ENCODE peak calls at places on chromosomes 1 and 21, in eight cellular contexts. A, X, E, V, U, Q, R and O are unnamed samples.

GRCh38 chr1:160827418-160827817 is 31.4 kb downstream of the LY9 start:
- DNase-seq in X (no peak), U (no peak), E (no peak), V (no peak), Q (no peak), R (no peak), A (no peak), O (no peak)

GRCh38 chr1:150751443-150751842 is 14.1 kb downstream of the CTSS start:
- DNase-seq in U (no peak), V (no peak), R (no peak), A (no peak), Q (no peak), E (no peak), X (no peak), O (no peak)

GRCh38 chr1:221439734-221440436 is 302.0 kb downstream of the DUSP10 start:
- DNase-seq in A (peak), X (no peak), U (no peak), V (no peak), E (peak), R (peak), Q (no peak), O (peak)

GRCh38 chr1:180230791-180231505 is 884 bp downstream of the LHX4 start:
- DNase-seq in V (no peak), Q (no peak), A (peak), E (peak), U (peak), R (no peak), X (peak), O (peak)

GRCh38 chr1:177077734-177078489 is 86.6 kb downstream of the ASTN1 start:
- DNase-seq in R (no peak), X (no peak), V (no peak), U (no peak), E (no peak), Q (no peak), A (no peak), O (no peak)

GRCh38 chr1:37851271-37851670 is 8.1 kb downstream of the MTF1 start:
- DNase-seq in A (no peak), U (no peak), E (no peak), R (no peak), X (no peak), V (no peak), Q (no peak), O (no peak)

GRCh38 chr1:83931658-83932253 is 67.2 kb downstream of the TTLL7 start:
- DNase-seq in E (peak), A (peak), V (no peak), R (peak), X (peak), Q (no peak), U (peak), O (peak)

GRCh38 chr1:1191734-1192133 is 14.7 kb downstream of the TNFRSF18 start:
- DNase-seq in E (no peak), R (no peak), Q (no peak), X (no peak), A (no peak), U (no peak), V (no peak), O (no peak)

GRCh38 chr1:39063775-39064174 is 37.6 kb downstream of the NDUFS5 start:
- DNase-seq in Q (no peak), V (no peak), U (no peak), R (no peak), E (no peak), A (no peak), X (no peak), O (no peak)

GRCh38 chr1:6461538-6462411 is 4.2 kb downstream of the TNFRSF25 start:
- DNase-seq in A (no peak), R (no peak), Q (no peak), E (no peak), V (no peak), X (no peak), U (no peak), O (no peak)

DNA sequence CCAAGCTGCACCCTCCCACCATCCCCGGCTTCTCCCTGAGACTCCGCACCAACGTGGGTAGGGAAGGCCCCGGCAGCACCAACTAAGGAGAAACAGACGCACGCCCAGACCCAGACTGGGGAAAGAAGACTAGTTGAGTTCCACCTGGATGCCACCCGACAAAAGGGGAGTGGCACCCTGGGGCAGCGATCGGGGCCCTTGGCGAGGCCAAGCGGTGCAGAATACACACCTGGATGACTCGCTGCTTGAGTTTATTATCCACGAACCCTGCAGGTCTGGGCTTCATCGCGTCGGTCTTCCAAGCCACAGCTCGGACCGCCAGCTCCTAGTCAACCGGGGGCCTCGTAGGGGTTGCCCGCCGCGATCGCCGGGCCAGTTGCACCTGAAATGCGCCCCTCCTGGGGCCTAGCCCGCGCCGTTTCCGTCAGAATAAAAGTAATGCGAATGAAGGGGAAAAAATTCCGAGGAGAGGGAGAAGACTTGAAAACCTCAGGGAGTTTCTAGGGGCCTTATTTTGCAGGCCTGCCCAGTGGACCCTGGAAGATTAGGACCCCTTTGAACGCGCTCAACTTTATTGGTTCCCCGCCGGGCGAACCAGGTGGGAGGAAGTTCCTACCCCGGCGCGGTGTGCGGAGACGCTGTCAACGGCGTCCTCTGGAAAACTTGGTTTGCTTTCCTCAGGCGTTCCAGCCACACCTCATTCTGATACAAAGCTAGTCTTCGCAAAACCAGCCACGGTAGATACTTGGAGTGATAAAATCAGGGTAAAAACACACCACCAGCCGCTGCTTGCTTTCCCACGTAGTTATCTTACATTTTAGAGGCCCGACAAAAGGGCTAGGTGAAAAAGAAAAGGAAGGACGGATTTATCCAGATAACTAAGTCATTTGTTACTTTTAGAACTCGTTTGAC is at the start of gene NVL:
- DNase-seq in A (peak), Q (peak), X (peak), V (peak), R (peak), U (peak), E (peak), O (peak)
- TF ChIP-seq POLR2A in A (peak), Q (peak), X (peak), V (no peak), R (peak), U (peak), E (peak), O (peak)

GRCh38 chr1:43357251-43357650 is 1.5 kb upstream of the CDC20 start:
- DNase-seq in V (no peak), R (no peak), E (no peak), X (no peak), U (no peak), Q (no peak), A (peak), O (no peak)

GRCh38 chr1:43360616-43361015 is 1.8 kb downstream of the CDC20 start:
- DNase-seq in X (no peak), E (no peak), U (no peak), R (no peak), V (no peak), A (no peak), Q (no peak), O (no peak)

GRCh38 chr1:43358746-43359693 is at the start of gene CDC20:
- DNase-seq in E (peak), U (peak), V (peak), A (peak), X (peak), Q (peak), R (peak), O (peak)

GRCh38 chr1:43359696-43360095 is 915 bp downstream of the CDC20 start:
- DNase-seq in E (no peak), A (no peak), R (no peak), Q (no peak), V (no peak), U (no peak), X (peak), O (no peak)

DNA sequence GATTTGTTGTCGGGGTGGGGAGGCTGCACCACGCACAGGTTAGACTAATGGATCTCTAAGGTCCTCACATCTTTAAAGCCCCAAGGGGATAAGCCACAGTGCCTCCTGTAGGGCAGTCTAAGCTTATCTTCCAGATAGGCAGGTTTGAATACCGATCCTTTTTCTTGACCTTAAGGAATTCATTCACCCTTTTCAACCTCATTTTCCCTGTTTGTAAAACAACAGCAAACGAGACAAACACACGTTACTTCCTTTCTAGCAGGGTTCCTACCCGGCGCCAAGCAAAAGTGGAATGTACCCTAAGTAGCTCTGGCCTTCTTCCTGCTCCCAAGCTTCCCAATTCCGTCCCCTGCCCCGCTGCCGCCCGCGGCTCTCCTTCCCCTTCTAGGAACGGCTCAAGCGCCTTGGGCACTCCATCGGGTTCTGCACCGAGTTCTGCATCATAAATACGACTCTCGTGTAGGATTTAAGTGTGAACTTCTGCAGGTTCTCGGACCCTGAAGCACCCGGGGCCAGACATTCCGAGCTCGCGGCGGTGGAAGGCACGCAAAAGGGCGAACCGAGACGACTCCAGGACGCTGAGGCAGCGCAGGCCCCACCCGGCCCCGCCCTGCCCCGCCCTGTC is 548 bp upstream of the CDC20 start:
- DNase-seq in E (peak), Q (no peak), R (peak), V (no peak), U (peak), X (peak), A (peak), O (peak)
- TF ChIP-seq POLR2A in E (peak), Q (no peak), R (peak), V (no peak), U (peak), X (no peak), A (no peak), O (peak)

GRCh38 chr1:197998110-197998509 is 80.9 kb downstream of the LHX9 start:
- DNase-seq in U (no peak), E (no peak), Q (no peak), V (no peak), X (no peak), A (no peak), R (no peak), O (no peak)
- TF ChIP-seq POLR2A in U (no peak), E (no peak), Q (no peak), V (no peak), X (no peak), A (no peak), R (no peak), O (no peak)

DNA sequence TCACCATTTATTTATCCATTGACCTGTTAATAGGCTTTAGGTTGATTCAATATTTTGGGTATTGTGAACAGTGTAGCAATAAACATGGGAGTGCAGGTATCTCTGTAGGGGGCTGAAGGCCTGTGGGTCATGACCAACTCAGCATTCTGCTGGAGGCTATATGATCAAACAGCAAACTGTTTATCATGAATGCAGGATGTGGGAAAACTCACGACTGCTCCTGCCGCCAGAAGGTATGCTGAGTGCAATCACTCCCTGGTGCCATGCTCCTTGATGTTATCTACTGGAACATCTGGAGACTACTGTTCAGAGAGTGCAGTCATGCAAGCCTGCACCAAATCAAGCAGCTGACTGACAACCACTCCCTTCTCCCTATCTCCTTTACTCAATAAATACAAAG is 275.2 kb downstream of the COL11A1 start:
- DNase-seq in A (no peak), V (no peak), E (no peak), R (no peak), Q (no peak), U (no peak), X (no peak), O (no peak)
- TF ChIP-seq POLR2A in A (no peak), V (no peak), E (no peak), R (no peak), Q (no peak), U (no peak), X (no peak), O (no peak)

GRCh38 chr21:34526618-34527290 is 14.7 kb upstream of the KCNE1 start:
- DNase-seq in V (peak), E (peak), R (peak), Q (peak), X (no peak), U (no peak), A (peak), O (peak)
- TF ChIP-seq POLR2A in V (peak), E (no peak), R (no peak), Q (peak), X (peak), U (no peak), A (peak), O (peak)

DNA sequence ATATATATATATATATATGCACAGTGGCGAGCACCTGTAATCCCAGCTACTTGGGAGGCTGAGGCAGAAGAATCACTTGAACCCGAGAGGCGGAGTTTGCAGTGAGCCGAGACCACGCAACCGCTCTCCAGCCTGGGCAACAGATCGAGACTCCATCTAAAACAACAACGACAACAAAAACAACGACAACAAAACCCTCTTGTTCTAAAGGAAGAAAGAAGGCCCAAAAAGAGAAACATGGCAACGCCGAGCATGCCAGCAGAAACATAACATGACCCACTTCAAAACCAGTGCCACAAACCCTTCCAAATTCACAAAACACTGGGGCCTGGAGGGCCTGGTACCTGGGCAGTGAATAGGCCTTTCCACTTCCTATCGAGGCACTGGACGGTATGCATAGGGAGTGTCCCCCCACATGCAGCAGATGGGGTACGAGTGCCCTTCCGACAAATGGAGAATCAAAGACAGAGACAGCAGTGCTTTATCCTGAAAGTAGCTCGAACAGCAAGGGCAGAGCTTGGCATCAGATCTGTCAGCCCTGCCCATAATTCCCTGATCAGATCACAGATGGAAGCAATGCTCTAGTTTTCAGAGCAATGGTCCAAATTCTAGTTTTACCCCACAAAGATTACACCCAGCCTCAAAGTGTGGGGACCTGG is 52.0 kb downstream of the TOMM20 start:
- DNase-seq in U (no peak), A (no peak), V (no peak), R (no peak), E (no peak), X (no peak), Q (no peak), O (no peak)
- TF ChIP-seq POLR2A in U (no peak), A (no peak), V (no peak), R (no peak), E (no peak), X (no peak), Q (no peak), O (no peak)

DNA sequence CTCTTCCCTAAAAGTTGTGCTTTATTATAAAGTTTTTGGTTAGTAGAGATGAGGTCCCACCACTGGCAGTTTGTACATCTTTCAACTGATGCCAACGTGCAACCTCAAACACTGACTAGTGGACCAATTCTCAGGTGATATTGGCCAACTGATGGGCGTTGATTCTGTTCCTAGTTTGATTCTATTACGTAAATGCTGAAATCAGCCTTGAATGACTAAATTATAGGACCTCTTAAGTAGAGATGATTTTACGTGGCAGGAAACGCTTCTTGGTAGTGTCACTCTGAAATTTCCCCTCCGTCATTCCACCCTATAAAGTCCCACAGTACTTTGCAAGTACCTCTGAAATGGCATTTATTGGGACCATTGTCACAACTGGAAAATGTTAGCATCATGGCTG is 8.8 kb upstream of the FNDC7 start:
- DNase-seq in Q (no peak), E (no peak), R (no peak), V (no peak), A (peak), U (no peak), X (no peak), O (no peak)
- TF ChIP-seq POLR2A in Q (no peak), E (no peak), R (no peak), V (no peak), A (no peak), U (no peak), X (no peak), O (no peak)